ENCODE peak calls at places on chromosomes 4 and X, in four cellular contexts. X is fibroblast of lung, V is NB4, B is BJ. Y is an unnamed sample.

GRCh38 chr4:141652161-141652778 is 15.9 kb downstream of the IL15 start:
- DNase-seq in X (peak), V (no peak), B (peak), Y (peak)

GRCh38 chrX:153944140-153944799 is at the start of gene RENBP:
- DNase-seq in X (no peak), V (no peak), B (no peak), Y (no peak)

GRCh38 chr4:52643846-52644245 is 15.3 kb downstream of the USP46 start:
- DNase-seq in X (peak), V (no peak), B (no peak), Y (no peak)

GRCh38 chr4:161829631-161830030 is 334.2 kb downstream of the FSTL5 start:
- DNase-seq in X (no peak), V (no peak), B (no peak), Y (no peak)

GRCh38 chrX:123961268-123962005 is at the start of gene STAG2:
- DNase-seq in X (peak), V (peak), B (peak), Y (peak)

GRCh38 chr4:68617003-68617698 is 41.0 kb upstream of the UGT2B17 start:
- DNase-seq in X (no peak), V (no peak), B (no peak), Y (no peak)

GRCh38 chrX:77564824-77565223 is 117.6 kb downstream of the FGF16 start:
- DNase-seq in X (peak), V (no peak), B (no peak), Y (no peak)

GRCh38 chr4:6472008-6472386 is 417 bp downstream of the PPP2R2C start:
- DNase-seq in X (no peak), V (no peak), B (no peak), Y (no peak)

GRCh38 chr4:173534439-173534838 is 4.4 kb upstream of the HAND2 start:
- DNase-seq in X (no peak), V (no peak), B (no peak), Y (no peak)

GRCh38 chr4:174450051-174450450 is 72.2 kb downstream of the HPGD start:
- DNase-seq in X (no peak), V (no peak), B (no peak), Y (no peak)

GRCh38 chr4:6893449-6894085 is 16.1 kb upstream of the TBC1D14 start:
- DNase-seq in X (peak), V (peak), B (no peak), Y (no peak)

GRCh38 chrX:85828771-85829170 is 218.6 kb downstream of the CHM start:
- DNase-seq in X (no peak), V (no peak), B (no peak), Y (no peak)

GRCh38 chr4:65747386-65747785 is 77.1 kb upstream of the EPHA5 start:
- DNase-seq in X (peak), V (no peak), B (no peak), Y (peak)

GRCh38 chrX:133413218-133413925 is 1.9 kb downstream of the GPC4 start:
- DNase-seq in X (no peak), V (no peak), B (no peak), Y (no peak)

GRCh38 chrX:27633328-27633727 is 43.2 kb downstream of the DCAF8L2 start:
- DNase-seq in X (no peak), V (no peak), B (no peak), Y (no peak)

GRCh38 chr4:80197132-80197573 is at the start of gene PRDM8:
- DNase-seq in X (peak), V (no peak), B (no peak), Y (no peak)

GRCh38 chr4:135382280-135382679 is 1180.7 kb upstream of the PABPC4L start:
- DNase-seq in X (peak), V (no peak), B (no peak), Y (no peak)

GRCh38 chr4:108900018-108900417 is 137.2 kb upstream of the ETNPPL start:
- DNase-seq in X (no peak), V (no peak), B (no peak), Y (no peak)

GRCh38 chr4:8835521-8836365 is 35.9 kb downstream of the HMX1 start:
- DNase-seq in X (no peak), V (no peak), B (no peak), Y (no peak)

GRCh38 chrX:8773117-8773516 is 28.1 kb downstream of the FAM9A start:
- DNase-seq in X (no peak), V (no peak), B (no peak), Y (no peak)

DNA sequence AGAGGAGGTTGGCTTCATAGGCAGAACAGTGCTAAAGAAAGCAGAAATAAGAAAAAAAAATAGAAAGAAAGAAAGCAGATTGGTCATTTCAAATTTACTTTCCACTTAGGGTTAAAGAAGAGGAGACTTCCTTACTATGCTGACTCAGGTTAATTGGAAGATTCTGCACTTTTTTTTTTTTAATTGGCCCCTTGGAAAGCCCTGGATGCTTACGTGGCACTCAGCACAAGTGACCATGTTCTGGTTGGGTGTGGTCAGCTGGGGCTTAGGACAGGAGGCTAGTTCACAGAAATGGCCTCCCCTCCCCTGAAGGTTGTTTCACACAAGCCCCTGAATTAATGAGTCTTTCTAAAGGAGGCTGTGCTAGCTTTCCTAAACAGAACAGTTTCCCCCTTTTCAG is 14.5 kb downstream of the MAGEA9B start:
- DNase-seq in X (peak), V (no peak), B (no peak), Y (no peak)
- H3K4me3 ChIP-seq in X (no peak), V (no peak), B (no peak), Y (no peak)

GRCh38 chr4:15779336-15779735 is 1.2 kb downstream of the CD38 start:
- DNase-seq in X (peak), V (peak), B (peak), Y (no peak)
- TF ChIP-seq CTCF in X (peak), V (peak), B (peak), Y (peak)

DNA sequence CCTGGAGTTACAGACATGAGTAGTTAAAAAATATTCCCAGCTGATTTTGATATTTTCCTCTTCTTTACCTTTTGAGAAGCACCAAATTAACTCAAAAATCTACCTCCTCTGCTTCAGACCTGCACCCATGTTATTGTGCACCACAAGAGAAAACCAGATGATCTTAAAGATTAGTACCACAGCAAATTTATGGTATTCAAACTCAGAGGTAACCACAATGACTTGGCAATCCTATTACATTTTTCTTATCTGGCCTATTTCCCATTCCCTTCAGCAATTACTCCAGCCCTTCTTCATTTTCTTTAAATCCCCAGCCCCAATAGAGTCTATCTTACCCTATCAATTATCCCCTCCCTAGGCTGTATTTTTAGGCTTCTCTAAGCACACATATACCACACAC is 535.1 kb downstream of the FAT4 start:
- DNase-seq in X (peak), V (no peak), B (peak), Y (peak)
- H3K4me3 ChIP-seq in X (no peak), V (no peak), B (no peak), Y (no peak)

GRCh38 chrX:38332505-38332904 is 5.2 kb upstream of the RPGR start:
- DNase-seq in X (no peak), V (no peak), B (no peak), Y (no peak)

GRCh38 chrX:38336538-38337240 is 9.4 kb upstream of the RPGR start:
- DNase-seq in X (no peak), V (no peak), B (no peak), Y (no peak)

DNA sequence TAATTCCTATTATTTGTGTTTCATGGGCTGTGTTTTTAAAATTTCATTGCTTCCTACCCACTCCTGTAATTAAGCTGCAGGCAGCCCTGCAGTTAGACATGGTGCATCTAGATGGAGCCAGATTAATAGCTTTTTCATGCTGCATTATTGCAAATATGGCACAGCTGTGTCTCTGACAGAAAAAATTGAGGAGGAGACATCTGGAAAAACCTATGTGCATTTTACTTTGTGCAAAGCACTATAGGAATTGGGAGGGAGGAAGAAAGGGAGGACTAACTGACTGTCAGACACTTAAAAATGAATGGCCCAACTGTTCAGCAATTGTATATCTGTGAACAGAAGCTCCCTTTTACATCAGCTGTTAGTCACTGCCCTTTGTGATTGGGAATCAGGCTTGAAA is 8.1 kb upstream of the RPGR start:
- DNase-seq in X (no peak), V (no peak), B (no peak), Y (no peak)
- TF ChIP-seq CTCF in X (no peak), V (no peak), B (no peak), Y (peak)

DNA sequence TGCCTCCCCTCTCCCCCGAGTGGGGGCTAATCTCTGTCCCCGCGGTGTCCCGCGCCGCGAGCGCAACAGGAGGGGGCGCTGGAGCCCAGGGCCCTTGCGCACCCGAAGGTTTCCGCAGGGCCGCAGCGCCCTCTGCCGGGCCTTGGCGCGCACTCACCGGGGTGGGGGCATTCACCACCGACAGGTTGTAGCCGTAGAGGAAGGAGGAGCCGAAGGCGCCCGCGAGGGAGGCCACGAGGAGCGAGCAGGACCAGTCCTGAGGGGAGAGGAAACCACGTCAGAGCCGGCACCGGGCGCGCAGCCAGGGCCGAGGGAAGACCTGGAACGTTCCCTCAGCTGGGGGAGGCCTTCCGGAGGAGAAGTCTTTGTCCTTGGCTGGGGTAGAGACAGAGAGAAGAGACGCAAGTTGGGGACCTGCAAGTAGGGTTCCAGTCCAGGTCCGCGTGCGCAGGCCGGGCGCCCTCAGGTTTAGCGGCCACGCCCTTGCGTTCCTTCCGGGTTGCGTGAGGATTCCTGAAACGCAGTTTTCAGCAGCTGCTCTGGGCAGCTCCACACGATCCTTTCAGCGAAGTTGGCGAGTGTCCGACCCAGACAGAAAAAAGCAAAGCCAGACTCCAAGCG is 2.4 kb downstream of the SLC2A9 start:
- DNase-seq in X (peak), V (peak), B (peak), Y (peak)
- H3K4me3 ChIP-seq in X (peak), V (peak), B (peak), Y (peak)

GRCh38 chr4:148850257-148850995 is 408.2 kb upstream of the NR3C2 start:
- DNase-seq in X (no peak), V (no peak), B (no peak), Y (no peak)

GRCh38 chr4:148849581-148849980 is 407.4 kb upstream of the NR3C2 start:
- DNase-seq in X (no peak), V (no peak), B (no peak), Y (no peak)

GRCh38 chr4:148854203-148854602 is 412.0 kb upstream of the NR3C2 start:
- DNase-seq in X (no peak), V (no peak), B (no peak), Y (no peak)

GRCh38 chr4:148847544-148847943 is 405.3 kb upstream of the NR3C2 start:
- DNase-seq in X (no peak), V (no peak), B (no peak), Y (no peak)

GRCh38 chr4:148852092-148852699 is 410.0 kb upstream of the NR3C2 start:
- DNase-seq in X (no peak), V (no peak), B (no peak), Y (no peak)
- TF ChIP-seq CTCF in X (no peak), V (no peak), B (no peak), Y (peak)

GRCh38 chrX:103177561-103177960 is 37.3 kb upstream of the BEX4 start:
- DNase-seq in X (no peak), V (no peak), B (no peak), Y (no peak)

GRCh38 chrX:103171353-103171752 is 43.6 kb upstream of the BEX4 start:
- DNase-seq in X (no peak), V (no peak), B (no peak), Y (no peak)

GRCh38 chrX:103170216-103170615 is 44.7 kb upstream of the BEX4 start:
- DNase-seq in X (peak), V (peak), B (no peak), Y (no peak)

GRCh38 chrX:103175944-103176753 is 38.8 kb upstream of the BEX4 start:
- DNase-seq in X (peak), V (peak), B (no peak), Y (no peak)
- H3K4me3 ChIP-seq in X (no peak), V (no peak), B (no peak), Y (peak)

GRCh38 chr4:92047209-92047877 is 256.4 kb upstream of the GRID2 start:
- DNase-seq in X (peak), V (no peak), B (no peak), Y (peak)
- TF ChIP-seq CTCF in X (no peak), V (no peak), B (no peak), Y (peak)

Y was measured in retinal pigment epithelial cell.